ENCODE peak calls at places on chromosomes 16 and 17, in six cellular contexts. W is AG09309; N is epithelial cell of esophagus; A is stimulated activated CD4-positive, alpha-beta T cell treated with anti-CD3 and anti-CD28 coated beads, Interleukin-15, amount 100 ng/mL, for 1 hour; R is astrocyte of the spinal cord; X is activated CD8-positive, alpha-beta memory T cell treated with anti-CD3 and anti-CD28 coated beads for 4 hours. V is an unnamed sample.

GRCh38 chr16:55294129-55294528 is 29.9 kb upstream of the IRX6 start:
- DNase-seq in W (no peak), A (no peak), X (no peak), R (no peak), N (no peak), V (peak)

GRCh38 chr17:46774108-46774737 is 44.3 kb downstream of the WNT3 start:
- DNase-seq in N (no peak), R (no peak), X (no peak), A (no peak), W (no peak), V (no peak)

GRCh38 chr16:17992416-17992815 is 344.1 kb downstream of the NPIPA8 start:
- DNase-seq in W (no peak), R (no peak), A (no peak), N (no peak), X (no peak), V (no peak)

GRCh38 chr17:20008242-20009051 is 712 bp upstream of the SPECC1 start:
- DNase-seq in W (no peak), A (no peak), R (no peak), N (peak), X (no peak), V (peak)

GRCh38 chr16:85722066-85722465 is 28.8 kb downstream of the C16orf74 start:
- DNase-seq in W (no peak), X (no peak), A (no peak), N (peak), R (no peak), V (no peak)

GRCh38 chr16:61500851-61501250 is 535.4 kb downstream of the CDH8 start:
- DNase-seq in R (no peak), N (no peak), A (no peak), X (no peak), W (no peak), V (peak)

GRCh38 chr17:79188048-79188447 is 113.4 kb downstream of the ENGASE start:
- DNase-seq in N (peak), R (no peak), W (no peak), A (no peak), X (no peak), V (peak)

GRCh38 chr17:61467416-61468262 is 15.4 kb downstream of the TBX4 start:
- DNase-seq in A (no peak), X (no peak), R (peak), W (no peak), N (peak), V (peak)

GRCh38 chr17:1179635-1180433 is at the start of gene ABR:
- DNase-seq in W (no peak), X (peak), R (peak), A (peak), N (no peak), V (no peak)

GRCh38 chr17:70407501-70407900 is 238.2 kb downstream of the KCNJ2 start:
- DNase-seq in N (peak), X (no peak), R (no peak), W (no peak), A (no peak), V (no peak)

GRCh38 chr17:82492647-82493516 is 26.6 kb upstream of the FOXK2 start:
- DNase-seq in A (no peak), R (peak), W (no peak), X (no peak), N (peak), V (peak)

GRCh38 chr16:71473891-71474290 is 11.8 kb upstream of the ZNF23 start:
- DNase-seq in A (no peak), W (no peak), N (peak), R (peak), X (no peak), V (peak)

GRCh38 chr17:40091691-40092397 is 8.5 kb downstream of the NR1D1 start:
- DNase-seq in X (no peak), R (no peak), W (no peak), N (no peak), A (no peak), V (no peak)

GRCh38 chr16:56569971-56570370 is 5.1 kb downstream of the MT4 start:
- DNase-seq in R (no peak), N (no peak), W (no peak), X (no peak), A (no peak), V (no peak)

GRCh38 chr17:81020767-81021497 is 14.0 kb upstream of the BAIAP2 start:
- DNase-seq in W (no peak), R (peak), N (peak), X (no peak), A (no peak), V (no peak)

GRCh38 chr17:1639549-1639948 is 6.0 kb downstream of the SCARF1 start:
- DNase-seq in R (no peak), A (no peak), W (no peak), X (no peak), N (no peak), V (no peak)

GRCh38 chr17:34337701-34338100 is 18.5 kb downstream of the CCL8 start:
- DNase-seq in W (no peak), N (no peak), A (no peak), R (no peak), X (no peak), V (no peak)

GRCh38 chr17:1109606-1110523 is 69.9 kb downstream of the ABR start:
- DNase-seq in X (no peak), A (peak), N (no peak), R (no peak), W (no peak), V (peak)

GRCh38 chr17:48025904-48026502 is 11.6 kb downstream of the COPZ2 start:
- DNase-seq in R (peak), W (no peak), X (no peak), A (no peak), N (peak), V (peak)

GRCh38 chr17:75827291-75828050 is 16.7 kb downstream of the UNC13D start:
- DNase-seq in X (peak), R (peak), N (peak), A (no peak), W (no peak), V (peak)

V was measured in PC-3.